ENCODE peak calls at places on chromosomes 12 and 14, in six cellular contexts. S is activated CD8-positive, alpha-beta T cell treated with anti-CD3 and anti-CD28 coated beads for 36 hours; K is PC-3; X is AG10803; E is OCI-LY7; U is heart right ventricle. B is an unnamed sample.

GRCh38 chr12:77940011-77940423 is 109.3 kb downstream of the NAV3 start:
- DNase-seq in K (peak), X (peak), E (no peak), S (no peak), U (no peak), B (no peak)

GRCh38 chr12:111706145-111706544 is 20.3 kb downstream of the ACAD10 start:
- DNase-seq in U (no peak), E (no peak), X (no peak), S (no peak), K (no peak), B (no peak)

GRCh38 chr12:27554421-27555186 is 30.6 kb downstream of the PPFIBP1 start:
- DNase-seq in U (peak), E (no peak), S (no peak), X (peak), K (no peak), B (no peak)

GRCh38 chr12:93010461-93010860 is 81.4 kb upstream of the EEA1 start:
- DNase-seq in U (no peak), E (no peak), K (no peak), X (no peak), S (no peak), B (no peak)

GRCh38 chr14:96257900-96258299 is 1.9 kb downstream of the BDKRB1 start:
- DNase-seq in E (no peak), U (no peak), K (no peak), X (no peak), S (no peak), B (no peak)

GRCh38 chr12:27844427-27845090 is 64.5 kb upstream of the MANSC4 start:
- DNase-seq in K (no peak), S (no peak), X (no peak), E (no peak), U (peak), B (no peak)

GRCh38 chr14:105855893-105856675 is 329.7 kb downstream of the TMEM121 start:
- DNase-seq in X (no peak), K (no peak), U (no peak), E (peak), S (no peak), B (no peak)

GRCh38 chr12:115035536-115036107 is 351.6 kb upstream of the TBX3 start:
- DNase-seq in E (no peak), X (no peak), S (no peak), U (peak), K (no peak), B (no peak)

GRCh38 chr14:36129181-36129580 is 47.3 kb downstream of the PTCSC3 start:
- DNase-seq in S (no peak), X (no peak), E (no peak), U (no peak), K (peak), B (no peak)

GRCh38 chr12:30358113-30358512 is 337.6 kb downstream of the IPO8 start:
- DNase-seq in K (no peak), U (no peak), X (no peak), S (no peak), E (no peak), B (no peak)

GRCh38 chr14:63910593-63911363 is 58.0 kb downstream of the SYNE2 start:
- DNase-seq in U (no peak), S (peak), X (no peak), E (no peak), K (no peak), B (peak)

GRCh38 chr14:68328509-68328908 is 464.4 kb downstream of the ZFP36L1 start:
- DNase-seq in X (no peak), E (no peak), U (no peak), S (no peak), K (no peak), B (no peak)

GRCh38 chr12:118376089-118377004 is at the start of gene SUDS3:
- DNase-seq in U (peak), E (peak), X (peak), S (peak), K (peak), B (peak)

GRCh38 chr12:69837191-69838085 is 12.4 kb downstream of the MYRFL start:
- DNase-seq in K (no peak), U (no peak), X (no peak), S (no peak), E (no peak), B (no peak)

GRCh38 chr12:49331360-49332222 is 5.4 kb downstream of the C1QL4 start:
- DNase-seq in U (peak), X (peak), K (peak), E (peak), S (peak), B (no peak)

GRCh38 chr12:124543591-124544310 is 23.7 kb downstream of the NCOR2 start:
- DNase-seq in E (peak), K (no peak), S (no peak), U (no peak), X (no peak), B (no peak)

GRCh38 chr14:76761198-76761848 is at the start of gene VASH1:
- DNase-seq in S (peak), E (no peak), X (peak), U (peak), K (peak), B (peak)

GRCh38 chr12:113831486-113831885 is 134.6 kb downstream of the RBM19 start:
- DNase-seq in K (no peak), X (no peak), S (no peak), E (no peak), U (no peak), B (no peak)

GRCh38 chr14:54410215-54410614 is 13.4 kb downstream of the CDKN3 start:
- DNase-seq in S (no peak), U (no peak), X (no peak), E (no peak), K (no peak), B (no peak)

GRCh38 chr14:70907996-70908917 is 998 bp downstream of the PCNX1 start:
- DNase-seq in X (peak), S (peak), U (peak), E (peak), K (peak), B (peak)

GRCh38 chr12:4027412-4027811 is 154.2 kb upstream of the PARP11 start:
- DNase-seq in U (no peak), X (no peak), K (no peak), E (no peak), S (peak), B (no peak)

GRCh38 chr12:88663001-88663400 is 82.7 kb upstream of the KITLG start:
- DNase-seq in X (peak), U (no peak), E (no peak), S (no peak), K (peak), B (no peak)

GRCh38 chr12:96047621-96048211 is 12.3 kb upstream of the LTA4H start:
- DNase-seq in U (no peak), S (peak), X (peak), E (peak), K (peak), B (peak)

GRCh38 chr12:52867152-52867551 is 18.4 kb upstream of the KRT78 start:
- DNase-seq in S (no peak), E (no peak), U (no peak), K (no peak), X (no peak), B (no peak)

GRCh38 chr14:34872822-34873590 is 2.2 kb downstream of the BAZ1A start:
- DNase-seq in X (peak), E (peak), K (no peak), S (peak), U (no peak), B (peak)

GRCh38 chr12:31016057-31016456 is 57.6 kb upstream of the DDX11 start:
- DNase-seq in K (no peak), S (no peak), U (no peak), E (no peak), X (no peak), B (no peak)

GRCh38 chr14:105532735-105533141 is 6.4 kb downstream of the TMEM121 start:
- DNase-seq in S (peak), K (no peak), E (peak), U (peak), X (peak), B (peak)

GRCh38 chr12:54301428-54302045 is 722 bp upstream of the NFE2 start:
- DNase-seq in K (peak), U (no peak), S (no peak), E (no peak), X (no peak), B (no peak)

GRCh38 chr14:53331921-53332320 is 178.8 kb upstream of the DDHD1 start:
- DNase-seq in E (no peak), S (no peak), U (no peak), X (no peak), K (no peak), B (no peak)

GRCh38 chr14:59869381-59870255 is 958 bp downstream of the RTN1 start:
- DNase-seq in U (no peak), K (no peak), S (no peak), X (no peak), E (no peak), B (no peak)

GRCh38 chr12:119036878-119037493 is 55.6 kb downstream of the SRRM4 start:
- DNase-seq in X (peak), E (peak), U (no peak), S (peak), K (peak), B (peak)

GRCh38 chr12:89959188-89959587 is 250.6 kb upstream of the ATP2B1 start:
- DNase-seq in U (no peak), S (no peak), X (peak), K (peak), E (no peak), B (no peak)

GRCh38 chr12:89965993-89966392 is 257.4 kb upstream of the ATP2B1 start:
- DNase-seq in X (no peak), E (no peak), U (no peak), S (no peak), K (no peak), B (no peak)

GRCh38 chr12:89960011-89960507 is 251.4 kb upstream of the ATP2B1 start:
- DNase-seq in K (peak), U (no peak), S (peak), X (no peak), E (no peak), B (peak)

GRCh38 chr12:89960607-89961394 is 252.2 kb upstream of the ATP2B1 start:
- DNase-seq in U (no peak), K (peak), X (no peak), S (peak), E (no peak), B (peak)

DNA sequence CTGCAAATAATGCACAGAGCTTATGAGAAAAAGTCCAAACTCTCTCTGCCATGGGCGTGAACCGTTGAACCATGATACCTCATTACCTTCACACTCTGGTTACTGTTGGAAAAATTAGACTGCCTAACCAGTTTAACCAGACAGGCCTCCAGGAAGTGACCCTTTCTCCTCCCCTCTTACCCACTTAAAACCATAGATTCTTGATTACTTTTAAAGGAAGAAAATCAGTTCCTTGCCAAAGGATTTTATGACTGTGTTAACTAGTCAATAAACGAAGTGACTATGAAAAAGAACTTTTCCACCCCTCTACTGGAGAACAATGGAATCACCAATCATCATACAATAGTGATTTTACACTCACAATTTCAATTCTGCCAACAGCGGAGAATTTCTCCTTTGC is 254.0 kb upstream of the ATP2B1 start:
- DNase-seq in K (peak), S (no peak), U (no peak), E (peak), X (no peak), B (no peak)
- TF ChIP-seq CTCF in K (peak), S (peak), U (no peak), E (peak), X (peak), B (no peak)

GRCh38 chr12:12007713-12008231 is 63.0 kb upstream of the BCL2L14 start:
- DNase-seq in K (no peak), X (no peak), S (no peak), U (no peak), E (no peak), B (no peak)

GRCh38 chr12:12007001-12007712 is 63.6 kb upstream of the BCL2L14 start:
- DNase-seq in K (peak), E (no peak), S (peak), X (peak), U (no peak), B (peak)

GRCh38 chr12:12010277-12011031 is 60.3 kb upstream of the BCL2L14 start:
- DNase-seq in X (peak), S (peak), K (peak), U (peak), E (peak), B (peak)

GRCh38 chr12:12008931-12009611 is 61.7 kb upstream of the BCL2L14 start:
- DNase-seq in E (peak), K (peak), S (peak), X (peak), U (no peak), B (peak)

GRCh38 chr12:12008232-12008850 is 62.4 kb upstream of the BCL2L14 start:
- DNase-seq in U (no peak), X (no peak), K (no peak), S (peak), E (peak), B (no peak)
- TF ChIP-seq CTCF in U (peak), X (peak), K (peak), S (peak), E (peak), B (peak)

GRCh38 chr14:104149617-104150141 is 11.3 kb downstream of the KIF26A start:
- DNase-seq in E (no peak), K (no peak), S (peak), U (peak), X (no peak), B (no peak)

GRCh38 chr14:104151028-104151385 is 12.6 kb downstream of the KIF26A start:
- DNase-seq in E (no peak), K (no peak), S (no peak), X (no peak), U (no peak), B (no peak)

GRCh38 chr14:104149278-104149595 is 10.8 kb downstream of the KIF26A start:
- DNase-seq in U (peak), K (no peak), S (no peak), E (no peak), X (no peak), B (no peak)

GRCh38 chr14:104151546-104152245 is 13.3 kb downstream of the KIF26A start:
- DNase-seq in S (no peak), X (no peak), K (no peak), U (no peak), E (no peak), B (no peak)

GRCh38 chr14:104150201-104151027 is 12.0 kb downstream of the KIF26A start:
- DNase-seq in U (peak), K (no peak), E (no peak), S (no peak), X (peak), B (no peak)
- TF ChIP-seq CTCF in U (no peak), K (peak), E (no peak), S (peak), X (peak), B (peak)

GRCh38 chr14:100709252-100709955 is 17.3 kb upstream of the DLK1 start:
- DNase-seq in S (peak), E (no peak), U (peak), K (peak), X (no peak), B (no peak)
- TF ChIP-seq CTCF in S (peak), E (no peak), U (peak), K (peak), X (no peak), B (no peak)

GRCh38 chr12:65881348-65881961 is 57.2 kb downstream of the HMGA2 start:
- DNase-seq in U (peak), S (no peak), K (no peak), E (no peak), X (peak), B (no peak)
- TF ChIP-seq CTCF in U (no peak), S (no peak), K (no peak), E (no peak), X (no peak), B (no peak)

GRCh38 chr12:2890388-2891239 is at the start of gene TULP3:
- DNase-seq in K (peak), S (peak), E (peak), U (peak), X (peak), B (peak)
- TF ChIP-seq CTCF in K (no peak), S (no peak), E (no peak), U (peak), X (peak), B (no peak)

B was measured in GM13977.